ENCODE peak calls at places on chromosomes 2 and 18, in six cellular contexts. Y is GM23338, U is HepG2, E is suprapubic skin, O is Panc1, J is H1. R is an unnamed sample.
A peak's percentile ranks its signal among the peaks of the same experiment; 100 is the strongest.

GRCh38 chr2:134700730-134701129 is 18.1 kb downstream of the TMEM163 start:
- DNase-seq in Y (no peak), O (no peak), U (no peak), E (no peak), J (no peak), R (no peak)

GRCh38 chr2:20575414-20575813 is 75.5 kb downstream of the HS1BP3 start:
- DNase-seq in E (no peak), U (no peak), J (no peak), Y (no peak), O (no peak), R (no peak)

GRCh38 chr2:4354164-4354563 is 650.8 kb downstream of the DCDC2C start:
- DNase-seq in O (no peak), Y (no peak), E (no peak), J (no peak), U (no peak), R (no peak)

GRCh38 chr2:172736419-172737174 is 952 bp downstream of the RAPGEF4 start:
- DNase-seq in E (no peak), U (no peak), O (no peak), Y (peak; percentile 39), J (no peak), R (no peak)

GRCh38 chr2:143572421-143572820 is 443.2 kb downstream of the ARHGAP15 start:
- DNase-seq in Y (no peak), J (no peak), E (no peak), U (no peak), O (no peak), R (no peak)

GRCh38 chr2:144111443-144111842 is 408.5 kb downstream of the ZEB2 start:
- DNase-seq in Y (no peak), J (no peak), U (no peak), O (no peak), E (no peak), R (no peak)

GRCh38 chr18:74283255-74283554 is 8.6 kb downstream of the CYB5A start:
- DNase-seq in E (no peak), O (no peak), J (no peak), U (no peak), Y (no peak), R (no peak)

GRCh38 chr2:188345020-188345419 is 53.3 kb downstream of the GULP1 start:
- DNase-seq in O (no peak), U (no peak), J (no peak), E (no peak), Y (no peak), R (no peak)

GRCh38 chr2:54665436-54665856 is 58.0 kb upstream of the EML6 start:
- DNase-seq in Y (peak; percentile 93), E (no peak), O (peak; percentile 18), J (peak; percentile 61), U (peak; percentile 76), R (no peak)

GRCh38 chr18:26526128-26526965 is 22.0 kb downstream of the KCTD1 start:
- DNase-seq in J (peak; percentile 50), U (no peak), O (no peak), E (no peak), Y (peak; percentile 83), R (no peak)

GRCh38 chr2:192044496-192044895 is 150.2 kb downstream of the TMEFF2 start:
- DNase-seq in O (no peak), J (no peak), Y (peak; percentile 35), U (no peak), E (no peak), R (no peak)

GRCh38 chr2:76953733-76954347 is 568.3 kb downstream of the LRRTM4 start:
- DNase-seq in J (peak; percentile 74), Y (peak; percentile 88), E (no peak), U (peak; percentile 68), O (peak; percentile 61), R (no peak)

GRCh38 chr2:33216508-33217182 is 259.8 kb upstream of the RASGRP3 start:
- DNase-seq in E (no peak), Y (no peak), U (no peak), O (no peak), J (no peak), R (no peak)

GRCh38 chr2:36059684-36060083 is 295.9 kb upstream of the CRIM1 start:
- DNase-seq in E (no peak), O (no peak), U (no peak), Y (no peak), J (no peak), R (no peak)

GRCh38 chr2:121004271-121004812 is 268.7 kb downstream of the GLI2 start:
- DNase-seq in E (no peak), O (no peak), J (no peak), Y (no peak), U (no peak), R (no peak)

GRCh38 chr2:32772623-32773221 is 144.9 kb downstream of the TTC27 start:
- DNase-seq in E (no peak), U (peak; percentile 48), Y (peak; percentile 80), O (peak; percentile 42), J (peak; percentile 48), R (no peak)

GRCh38 chr2:63081404-63081803 is 30.8 kb downstream of the OTX1 start:
- DNase-seq in E (no peak), O (no peak), U (no peak), Y (no peak), J (no peak), R (no peak)

GRCh38 chr2:211737282-211737681 is 801.3 kb downstream of the ERBB4 start:
- DNase-seq in U (no peak), E (no peak), O (no peak), J (no peak), Y (no peak), R (no peak)

GRCh38 chr2:170176212-170176611 is 1.7 kb upstream of the MYO3B start:
- DNase-seq in E (no peak), Y (no peak), O (no peak), J (no peak), U (no peak), R (no peak)

GRCh38 chr18:14014456-14014855 is 99.1 kb upstream of the MC2R start:
- DNase-seq in Y (no peak), O (no peak), J (no peak), U (no peak), E (no peak), R (no peak)

GRCh38 chr2:119304852-119305251 is 61.8 kb downstream of the C2orf76 start:
- DNase-seq in U (no peak), O (no peak), J (no peak), Y (no peak), E (no peak), R (no peak)

GRCh38 chr2:119308793-119309330 is 57.8 kb downstream of the C2orf76 start:
- DNase-seq in J (no peak), Y (no peak), O (no peak), U (no peak), E (no peak), R (no peak)

GRCh38 chr2:119307419-119308140 is 59.1 kb downstream of the C2orf76 start:
- DNase-seq in U (no peak), O (no peak), E (no peak), Y (peak; percentile 30), J (no peak), R (no peak)

GRCh38 chr2:119306196-119306590 is 60.4 kb downstream of the C2orf76 start:
- DNase-seq in O (no peak), Y (no peak), J (no peak), E (no peak), U (no peak), R (no peak)

GRCh38 chr2:119305497-119306195 is 61.0 kb downstream of the C2orf76 start:
- DNase-seq in U (no peak), Y (no peak), E (no peak), J (no peak), O (no peak), R (no peak)
- H3K4me3 ChIP-seq in U (no peak overlapping the region), Y (no peak overlapping the region), E (peak overlapping the region; percentile 28), J (no peak overlapping the region), O (no peak overlapping the region), R (no peak overlapping the region)

DNA sequence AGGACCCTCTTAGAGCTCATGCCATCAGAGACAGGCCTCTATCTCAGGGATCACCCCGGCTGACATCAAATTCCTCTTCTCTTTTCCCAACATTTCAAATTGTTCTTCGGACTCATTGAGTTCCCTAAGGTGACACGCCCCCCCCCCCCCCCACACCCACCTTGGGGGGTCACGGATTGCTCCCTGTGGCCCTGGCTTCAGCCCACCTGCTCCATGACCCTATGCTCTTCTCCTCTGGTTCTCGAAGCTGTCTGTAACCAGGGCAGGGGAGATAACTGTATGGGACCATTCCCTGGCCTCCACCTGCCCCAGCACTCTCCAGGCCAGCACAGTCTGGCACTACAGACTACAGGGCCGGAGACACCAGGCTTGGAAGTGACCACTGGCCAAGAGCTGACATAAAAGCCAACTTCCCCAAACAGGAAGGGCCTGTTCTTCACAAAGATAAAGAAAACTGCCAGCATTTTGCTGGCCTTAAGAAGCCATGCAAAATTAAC is 7.1 kb downstream of the MTERF4 start:
- DNase-seq in U (no peak), O (no peak), E (no peak), Y (no peak), J (no peak), R (no peak)
- TF ChIP-seq POLR2AphosphoS5 in U (no peak), O (no peak), E (no peak), Y (no peak), J (no peak), R (peak; percentile 35)

GRCh38 chr2:153663371-153663770 is 184.8 kb upstream of the RPRM start:
- DNase-seq in O (no peak), J (no peak), Y (no peak), U (no peak), E (no peak), R (no peak)
- H3K4me3 ChIP-seq in O (no peak overlapping the region), J (no peak overlapping the region), Y (no peak overlapping the region), U (no peak overlapping the region), E (no peak overlapping the region), R (no peak overlapping the region)

GRCh38 chr2:43130548-43130875 is 95.9 kb downstream of the ZFP36L2 start:
- DNase-seq in U (no peak), Y (no peak), O (no peak), E (no peak), J (no peak), R (peak; percentile 87)

GRCh38 chr2:43131051-43131889 is 95.1 kb downstream of the ZFP36L2 start:
- DNase-seq in E (peak; percentile 89), J (no peak), O (peak; percentile 24), Y (peak; percentile 70), U (peak; percentile 80), R (peak; percentile 99)

GRCh38 chr2:43127941-43128561 is 98.4 kb downstream of the ZFP36L2 start:
- DNase-seq in J (no peak), Y (no peak), U (no peak), O (no peak), E (no peak), R (peak; percentile 80)

GRCh38 chr2:43129254-43129653 is 97.2 kb downstream of the ZFP36L2 start:
- DNase-seq in Y (no peak), J (no peak), O (no peak), E (no peak), U (no peak), R (no peak)

DNA sequence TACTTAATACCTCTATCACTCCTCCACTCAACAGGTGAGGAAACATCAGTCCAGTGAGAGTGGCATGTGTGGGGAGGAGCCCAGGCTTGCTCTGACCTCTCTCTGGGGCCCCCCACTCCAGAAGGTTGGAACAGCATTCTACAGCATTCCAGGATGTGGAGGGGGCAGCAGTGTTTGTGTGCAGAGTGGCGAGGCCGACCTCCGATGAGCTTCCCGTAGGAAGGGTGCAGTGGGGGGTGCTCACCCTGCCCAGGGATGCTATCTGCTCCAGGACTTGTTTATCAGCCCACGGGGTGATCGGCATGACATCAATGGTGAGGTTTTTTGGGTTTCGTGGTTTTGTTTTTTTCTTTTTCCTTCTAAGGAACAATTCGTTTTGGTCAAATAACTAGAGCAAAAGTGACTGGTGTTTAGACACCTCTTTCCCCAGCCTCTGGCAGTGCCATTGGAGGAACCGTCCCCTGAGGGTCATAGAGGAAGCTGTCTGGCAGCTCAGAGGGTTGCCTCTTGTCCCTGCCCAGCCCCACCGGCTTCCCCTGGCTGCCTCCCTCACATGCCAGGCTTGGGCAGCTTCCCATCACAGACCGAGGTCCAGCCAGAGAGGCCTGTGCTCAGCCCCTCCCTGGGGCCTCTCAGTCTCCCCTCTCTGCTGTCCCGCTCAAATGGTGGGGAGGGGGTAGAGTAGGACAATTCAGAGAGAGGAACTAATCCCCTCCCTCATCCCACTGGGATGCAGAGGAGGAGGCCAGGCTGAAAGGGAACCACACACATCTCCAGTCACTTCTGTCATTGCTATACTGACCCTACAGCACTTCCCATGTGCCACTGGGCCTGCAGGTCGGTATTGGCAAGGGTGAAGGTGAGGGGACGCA is 96.5 kb downstream of the ZFP36L2 start:
- DNase-seq in J (no peak), Y (no peak), O (no peak), U (peak; percentile 65), E (no peak), R (peak; percentile 90)
- TF ChIP-seq POLR2AphosphoS5 in J (no peak), Y (no peak), O (no peak), U (no peak), E (no peak), R (peak; percentile 78)

R was measured in spleen.